ENCODE peak calls at places on chromosome 12, in seven cellular contexts. Y is A673, O is stomach, H is fibroblast of lung, R is adipocyte, A is HepG2, D is mucosa of descending colon. T is an unnamed sample. For H3K4me1 and H3K36me3, the result is how much of the 10 kb centered on the place peaks cover.

GRCh38 chr12:22056607-22057006 is 10.6 kb downstream of the CMAS start:
- DNase-seq in Y (no peak), O (no peak), H (no peak), R (no peak), A (no peak), D (no peak), T (no peak)

GRCh38 chr12:121181181-121181580 is 28.7 kb upstream of the P2RX4 start:
- DNase-seq in Y (no peak), O (no peak), H (peak), R (peak), A (no peak), D (no peak), T (no peak)

GRCh38 chr12:112354399-112354798 is 27.8 kb downstream of the HECTD4 start:
- DNase-seq in Y (no peak), O (no peak), H (no peak), R (no peak), A (no peak), D (no peak), T (no peak)

GRCh38 chr12:54258286-54258685 is 21.6 kb downstream of the CBX5 start:
- DNase-seq in Y (peak), O (no peak), H (no peak), R (no peak), A (no peak), D (no peak), T (no peak)

GRCh38 chr12:45355750-45356149 is 139.9 kb downstream of the ANO6 start:
- DNase-seq in Y (no peak), O (no peak), H (no peak), R (no peak), A (no peak), D (no peak), T (no peak)

GRCh38 chr12:118645219-118645618 is 268.9 kb downstream of the SUDS3 start:
- DNase-seq in Y (peak), O (no peak), H (no peak), R (no peak), A (peak), D (no peak), T (no peak)

GRCh38 chr12:116687888-116688287 is 50.0 kb downstream of the SPRING1 start:
- DNase-seq in Y (peak), O (no peak), H (no peak), R (no peak), A (peak), D (no peak), T (peak)

GRCh38 chr12:111186347-111186746 is 182.5 kb downstream of the PHETA1 start:
- DNase-seq in Y (no peak), O (no peak), H (no peak), R (no peak), A (no peak), D (no peak), T (no peak)

GRCh38 chr12:21526721-21527345 is 737 bp downstream of the SPX start:
- DNase-seq in Y (no peak), O (no peak), H (peak), R (no peak), A (no peak), D (no peak), T (no peak)

GRCh38 chr12:18799561-18799960 is 61.6 kb downstream of the CAPZA3 start:
- DNase-seq in Y (no peak), O (no peak), H (peak), R (peak), A (no peak), D (no peak), T (no peak)

GRCh38 chr12:5507536-5507935 is 75.6 kb downstream of the NTF3 start:
- DNase-seq in Y (no peak), O (no peak), H (no peak), R (no peak), A (no peak), D (no peak), T (no peak)

GRCh38 chr12:54262403-54262925 is 17.5 kb downstream of the CBX5 start:
- DNase-seq in Y (peak), O (no peak), H (peak), R (peak), A (no peak), D (no peak), T (no peak)

GRCh38 chr12:132352896-132353800 is 23.8 kb upstream of the GALNT9 start:
- DNase-seq in Y (peak), O (no peak), H (no peak), R (no peak), A (no peak), D (peak), T (no peak)

GRCh38 chr12:44589697-44590096 is 286.4 kb downstream of the NELL2 start:
- DNase-seq in Y (peak), O (no peak), H (no peak), R (no peak), A (no peak), D (no peak), T (no peak)

GRCh38 chr12:132356686-132357622 is 27.6 kb upstream of the GALNT9 start:
- DNase-seq in Y (peak), O (no peak), H (peak), R (peak), A (no peak), D (peak), T (no peak)

GRCh38 chr12:51980051-51980808 is 26.5 kb upstream of the TAMALIN start:
- DNase-seq in Y (peak), O (peak), H (peak), R (peak), A (peak), D (peak), T (peak)

GRCh38 chr12:4421590-4422031 is 24.0 kb downstream of the FGF6 start:
- DNase-seq in Y (peak), O (no peak), H (peak), R (peak), A (peak), D (no peak), T (no peak)

GRCh38 chr12:124254126-124254525 is 40.8 kb upstream of the RFLNA start:
- DNase-seq in Y (no peak), O (no peak), H (no peak), R (no peak), A (no peak), D (no peak), T (no peak)

GRCh38 chr12:93237235-93237915 is 140.3 kb upstream of the NUDT4 start:
- DNase-seq in Y (no peak), O (no peak), H (peak), R (peak), A (peak), D (no peak), T (no peak)

GRCh38 chr12:52816189-52816588 is 2.3 kb upstream of the KRT4 start:
- DNase-seq in Y (no peak), O (no peak), H (no peak), R (no peak), A (no peak), D (no peak), T (no peak)

GRCh38 chr12:19507823-19508222 is 68.5 kb downstream of the AEBP2 start:
- DNase-seq in Y (peak), O (no peak), H (peak), R (peak), A (no peak), D (no peak), T (no peak)

GRCh38 chr12:115956674-115957073 is 320.8 kb downstream of the MED13L start:
- DNase-seq in Y (no peak), O (no peak), H (no peak), R (no peak), A (no peak), D (no peak), T (no peak)

GRCh38 chr12:21662122-21662792 is 4.6 kb upstream of the LDHB start:
- DNase-seq in Y (no peak), O (no peak), H (no peak), R (no peak), A (no peak), D (no peak), T (no peak)

GRCh38 chr12:122406701-122407154 is 15.7 kb downstream of the CLIP1 start:
- DNase-seq in Y (peak), O (no peak), H (peak), R (peak), A (peak), D (no peak), T (no peak)

GRCh38 chr12:9636150-9636549 is 28.4 kb upstream of the KLRB1 start:
- DNase-seq in Y (no peak), O (no peak), H (no peak), R (no peak), A (no peak), D (no peak), T (no peak)

GRCh38 chr12:73452672-73453469 is 1084.8 kb upstream of the ATXN7L3B start:
- DNase-seq in Y (no peak), O (no peak), H (no peak), R (no peak), A (no peak), D (no peak), T (no peak)

GRCh38 chr12:113587720-113588119 is 116.0 kb upstream of the LHX5 start:
- DNase-seq in Y (no peak), O (no peak), H (no peak), R (no peak), A (no peak), D (no peak), T (no peak)

GRCh38 chr12:44720265-44720664 is 155.8 kb downstream of the NELL2 start:
- DNase-seq in Y (no peak), O (no peak), H (no peak), R (no peak), A (no peak), D (no peak), T (no peak)

GRCh38 chr12:64666054-64666914 is 56.0 kb downstream of the RASSF3 start:
- DNase-seq in Y (no peak), O (no peak), H (peak), R (no peak), A (peak), D (no peak), T (no peak)

GRCh38 chr12:10664499-10664898 is 9.4 kb downstream of the STYK1 start:
- DNase-seq in Y (no peak), O (no peak), H (no peak), R (no peak), A (no peak), D (no peak), T (no peak)

GRCh38 chr12:10672231-10672868 is 1.5 kb downstream of the STYK1 start:
- DNase-seq in Y (no peak), O (peak), H (no peak), R (no peak), A (no peak), D (peak), T (no peak)

GRCh38 chr12:10669533-10669932 is 4.3 kb downstream of the STYK1 start:
- DNase-seq in Y (no peak), O (no peak), H (no peak), R (no peak), A (no peak), D (no peak), T (no peak)

GRCh38 chr12:10667581-10667980 is 6.3 kb downstream of the STYK1 start:
- DNase-seq in Y (no peak), O (no peak), H (no peak), R (no peak), A (no peak), D (no peak), T (no peak)

DNA sequence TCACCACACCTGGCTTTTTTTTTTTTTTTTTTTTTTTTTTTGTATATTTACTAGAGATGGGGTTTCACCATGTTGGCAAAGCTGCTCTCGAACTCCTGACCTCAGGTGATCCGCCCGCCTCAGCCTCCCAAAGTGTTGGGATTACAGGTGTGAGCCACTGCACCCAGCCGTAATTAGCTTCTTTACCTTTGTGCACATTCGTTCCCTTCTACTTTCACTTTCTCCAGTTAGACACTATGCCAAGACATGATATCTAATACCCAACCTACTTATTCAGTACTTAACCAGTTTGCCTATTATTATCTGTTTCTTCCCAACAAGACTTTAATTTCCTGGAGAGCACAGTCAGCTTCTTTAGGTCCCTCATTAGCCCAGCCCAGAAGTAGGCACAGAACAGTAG is 5.3 kb downstream of the STYK1 start:
- DNase-seq in Y (no peak), O (no peak), H (no peak), R (no peak), A (no peak), D (no peak), T (no peak)
- H3K4me3 ChIP-seq in Y (no peak), O (no peak), H (no peak), R (no peak), A (no peak), D (no peak), T (no peak)

DNA sequence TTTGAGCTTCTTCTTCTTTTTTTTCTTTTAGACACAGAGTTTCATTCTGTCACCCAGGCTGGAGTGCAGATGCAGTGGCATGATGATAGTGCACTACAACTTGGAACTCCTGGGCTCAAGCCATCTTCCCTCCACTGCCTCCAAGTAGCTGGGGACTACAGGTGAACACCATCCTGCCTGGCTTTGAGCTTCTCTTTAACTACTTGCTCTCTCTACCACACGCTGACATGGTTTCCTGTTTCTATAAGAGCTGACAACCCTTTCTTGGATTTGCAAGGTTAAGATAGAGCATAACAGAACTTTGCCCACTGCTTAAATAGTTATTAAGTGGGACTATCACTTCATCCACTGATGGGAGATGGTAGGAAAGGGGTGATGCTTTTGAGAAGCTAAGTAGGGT is 82.4 kb upstream of the SLC38A2 start:
- DNase-seq in Y (no peak), O (no peak), H (no peak), R (no peak), A (no peak), D (no peak), T (no peak)
- H3K4me1 ChIP-seq in Y (under half), O (under half), H (under half), R (under half), A (half or more), D (under half), T (under half)

DNA sequence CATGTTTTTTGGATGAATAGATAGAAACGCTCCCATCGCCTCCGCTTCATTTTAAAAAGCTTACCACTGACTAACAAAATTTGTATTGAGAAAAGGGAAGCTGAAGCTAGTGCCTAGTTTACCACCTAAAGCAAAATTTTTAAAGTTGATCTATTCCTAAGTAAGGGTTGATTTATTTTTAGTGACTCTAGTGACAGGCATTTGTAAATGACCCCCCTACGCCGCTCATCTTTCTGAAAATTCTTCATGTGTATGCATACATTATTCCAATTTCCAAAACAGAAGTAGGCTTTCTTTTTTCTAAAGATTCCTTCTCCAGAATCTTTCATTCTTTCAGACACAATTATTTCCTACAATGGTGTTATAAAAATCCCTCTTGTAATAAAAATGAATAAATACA is 5.4 kb downstream of the HMGA2 start:
- DNase-seq in Y (no peak), O (no peak), H (no peak), R (no peak), A (no peak), D (no peak), T (no peak)
- H3K36me3 ChIP-seq in Y (under half), O (under half), H (under half), R (under half), A (under half), D (under half), T (under half)

GRCh38 chr12:27762757-27763156 is 17.3 kb upstream of the KLHL42 start:
- DNase-seq in Y (no peak), O (no peak), H (no peak), R (no peak), A (no peak), D (no peak), T (no peak)
- H3K4me3 ChIP-seq in Y (no peak), O (no peak), H (no peak), R (no peak), A (no peak), D (no peak), T (no peak)

GRCh38 chr12:49055978-49056754 is 4.4 kb downstream of the KMT2D start:
- DNase-seq in Y (peak), O (peak), H (peak), R (peak), A (peak), D (peak), T (peak)

GRCh38 chr12:49055092-49055491 is 5.5 kb downstream of the KMT2D start:
- DNase-seq in Y (no peak), O (no peak), H (no peak), R (no peak), A (no peak), D (no peak), T (no peak)

GRCh38 chr12:49054096-49054495 is 6.5 kb downstream of the KMT2D start:
- DNase-seq in Y (no peak), O (no peak), H (no peak), R (no peak), A (no peak), D (no peak), T (no peak)

GRCh38 chr12:49052451-49053208 is 8.0 kb downstream of the KMT2D start:
- DNase-seq in Y (no peak), O (no peak), H (no peak), R (no peak), A (no peak), D (no peak), T (no peak)

DNA sequence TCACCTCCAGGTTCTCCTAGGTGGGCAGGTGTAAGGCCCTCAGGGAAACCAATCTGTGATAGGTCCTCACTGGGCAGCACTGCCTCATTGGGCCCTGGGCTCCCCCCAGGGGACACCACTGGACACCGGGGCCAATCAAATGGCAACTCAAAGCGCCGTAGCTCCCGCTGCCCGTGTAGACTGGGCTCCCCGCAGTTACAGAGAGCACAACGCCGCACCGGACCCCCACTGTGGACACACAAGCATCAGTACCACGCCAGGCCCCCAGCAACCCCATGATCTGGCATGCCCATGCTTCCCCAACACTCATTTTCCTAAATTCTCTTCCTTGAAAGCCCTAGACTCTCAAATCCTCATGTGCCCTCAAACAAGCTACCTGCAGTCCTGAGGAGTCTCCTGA is 6.1 kb downstream of the KMT2D start:
- DNase-seq in Y (no peak), O (no peak), H (no peak), R (no peak), A (no peak), D (peak), T (no peak)
- H3K4me1 ChIP-seq in Y (under half), O (under half), H (under half), R (under half), A (under half), D (under half), T (under half)